ENCODE peak calls at places on chromosomes 12 and 14, in six cellular contexts. I is psoas muscle; F is upper lobe of left lung; D is right lobe of liver; H is naive thymus-derived CD4-positive, alpha-beta T cell; Q is aorta. W is an unnamed sample.
A peak's percentile ranks its signal among the peaks of the same experiment; 100 is the strongest.

GRCh38 chr14:89466939-89467338 is 49.9 kb upstream of the FOXN3 start:
- ATAC-seq in F (no peak), H (no peak), D (no peak), Q (peak; percentile 20), I (peak; percentile 42), W (peak; percentile 20)

GRCh38 chr12:131521326-131521725 is 189.6 kb upstream of the SFSWAP start:
- ATAC-seq in I (no peak), D (no peak), Q (no peak), H (no peak), F (no peak), W (no peak)

GRCh38 chr14:95140060-95140858 is 17.1 kb downstream of the DICER1 start:
- ATAC-seq in H (peak; percentile 53), D (peak; percentile 36), F (no peak), I (peak; percentile 35), Q (no peak), W (no peak)

GRCh38 chr12:122825773-122826724 is 9.2 kb upstream of the HIP1R start:
- ATAC-seq in Q (no peak), F (no peak), H (peak; percentile 45), D (peak; percentile 82), I (no peak), W (no peak)

GRCh38 chr14:97603201-97603600 is 806.0 kb downstream of the VRK1 start:
- ATAC-seq in H (peak; percentile 64), D (no peak), Q (no peak), F (no peak), I (no peak), W (no peak)

GRCh38 chr12:57149309-57149900 is 2.0 kb upstream of the LRP1-AS start:
- ATAC-seq in Q (peak; percentile 82), H (no peak), D (peak; percentile 49), F (peak; percentile 65), I (peak; percentile 78), W (peak; percentile 90)

GRCh38 chr12:63893170-63893569 is 48.7 kb downstream of the SRGAP1 start:
- ATAC-seq in Q (no peak), H (no peak), D (no peak), I (no peak), F (no peak), W (no peak)

GRCh38 chr14:51889851-51890250 is 29.4 kb downstream of the GNG2 start:
- ATAC-seq in Q (no peak), D (peak; percentile 29), I (no peak), H (peak; percentile 57), F (no peak), W (no peak)

GRCh38 chr12:47360771-47361388 is 281.1 kb upstream of the AMIGO2 start:
- ATAC-seq in F (peak; percentile 57), H (peak; percentile 89), I (no peak), Q (no peak), D (peak; percentile 55), W (no peak)

GRCh38 chr14:68451676-68452387 is 341.0 kb downstream of the ZFP36L1 start:
- ATAC-seq in F (no peak), Q (peak; percentile 80), D (no peak), H (no peak), I (peak; percentile 78), W (peak; percentile 95)

GRCh38 chr14:72383869-72384268 is 451.6 kb downstream of the RGS6 start:
- ATAC-seq in H (no peak), D (no peak), F (no peak), I (no peak), Q (no peak), W (no peak)

GRCh38 chr12:26185532-26186320 is 9.6 kb upstream of the SSPN start:
- ATAC-seq in Q (no peak), H (no peak), F (no peak), I (peak; percentile 88), D (no peak), W (no peak)

DNA sequence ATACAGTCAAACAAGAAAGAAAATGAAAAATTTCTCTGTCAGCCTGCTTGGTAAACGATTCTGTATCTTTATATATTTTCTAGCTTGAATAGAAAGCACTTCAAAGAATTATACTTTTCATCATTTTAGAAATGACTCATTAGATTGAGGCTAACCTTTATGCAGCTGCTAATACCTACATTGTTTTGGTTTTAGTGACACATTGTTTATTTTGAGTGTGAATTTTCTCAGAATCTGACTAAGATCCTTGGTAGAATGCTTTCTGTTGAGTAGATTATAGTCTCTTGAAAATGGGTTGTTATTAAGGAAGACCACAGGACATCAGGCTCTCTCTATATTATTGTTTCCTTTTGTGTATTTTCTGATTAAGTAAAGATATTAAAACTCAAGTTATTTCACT is at the start of gene PMCH:
- ATAC-seq in D (no peak), Q (no peak), H (no peak), I (no peak), F (no peak), W (no peak)
- H3K4me3 ChIP-seq in D (no peak within 1 kb of the TSS), Q (no peak within 1 kb of the TSS), H (no peak within 1 kb of the TSS), I (no peak within 1 kb of the TSS), F (no peak within 1 kb of the TSS), W (no peak within 1 kb of the TSS)

GRCh38 chr14:34204774-34205173 is 253.9 kb upstream of the EGLN3 start:
- ATAC-seq in D (no peak), F (no peak), Q (no peak), I (no peak), H (no peak), W (no peak)

GRCh38 chr14:34208532-34208931 is 253.5 kb downstream of the SPTSSA start:
- ATAC-seq in D (no peak), H (no peak), F (no peak), Q (no peak), I (no peak), W (no peak)

GRCh38 chr14:34201909-34202622 is 251.2 kb upstream of the EGLN3 start:
- ATAC-seq in F (no peak), D (no peak), Q (no peak), H (no peak), I (no peak), W (no peak)

GRCh38 chr14:34203271-34203722 is 252.4 kb upstream of the EGLN3 start:
- ATAC-seq in F (no peak), D (no peak), Q (no peak), H (no peak), I (no peak), W (no peak)

GRCh38 chr14:34205799-34206198 is 254.9 kb upstream of the EGLN3 start:
- ATAC-seq in F (no peak), I (no peak), Q (no peak), H (no peak), D (no peak), W (no peak)
- H3K4me3 ChIP-seq in F (no peak overlapping the region), I (no peak overlapping the region), Q (no peak overlapping the region), H (no peak overlapping the region), D (no peak overlapping the region), W (no peak overlapping the region)

GRCh38 chr14:22597771-22598098 is 365 bp upstream of the ABHD4 start:
- ATAC-seq in D (no peak), F (no peak), Q (no peak), H (peak; percentile 26), I (no peak), W (no peak)
- H3K4me3 ChIP-seq in D (peak overlapping the region; percentile 85), F (peak overlapping the region; percentile 67), Q (peak overlapping the region; percentile 60), H (peak overlapping the region; percentile 88), I (peak overlapping the region; percentile 97), W (peak overlapping the region; percentile 93)

GRCh38 chr12:20604408-20604807 is 90.7 kb upstream of the SLCO1C1 start:
- ATAC-seq in D (no peak), I (no peak), F (no peak), H (no peak), Q (no peak), W (no peak)
- H3K4me3 ChIP-seq in D (no peak overlapping the region), I (no peak overlapping the region), F (no peak overlapping the region), H (no peak overlapping the region), Q (no peak overlapping the region), W (no peak overlapping the region)